ENCODE peak calls at places on chromosomes 12 and 14, in ten cellular contexts. L is neural progenitor cell, Z is mammary epithelial cell, H is H1, X is mesenchymal stem cell, G is trophoblast cell, T is PC-3, M is H9, A is endodermal cell, U is GM23248. J is an unnamed sample. For H3K4me1, the result is how much of the 10 kb centered on the place peaks cover.

GRCh38 chr12:123761841-123762714 is at the start of gene DNAH10:
- DNase-seq in Z (no peak), X (peak), U (peak), H (peak), L (peak), G (no peak), M (peak), T (no peak), A (peak), J (peak)

GRCh38 chr12:131783915-131784541 is 44.2 kb upstream of the MMP17 start:
- DNase-seq in L (no peak), G (peak), A (peak), Z (peak), X (peak), M (peak), H (no peak), U (peak), T (peak), J (no peak)

GRCh38 chr14:95527392-95528002 is 7.4 kb upstream of the GLRX5 start:
- DNase-seq in Z (no peak), M (no peak), T (peak), L (peak), A (no peak), H (no peak), G (peak), X (peak), U (peak), J (no peak)

GRCh38 chr12:93089805-93090569 is 160.9 kb upstream of the EEA1 start:
- DNase-seq in X (peak), Z (peak), M (no peak), A (no peak), T (peak), U (peak), L (no peak), H (no peak), G (no peak), J (no peak)

GRCh38 chr12:23174917-23175316 is 549.9 kb downstream of the ETNK1 start:
- DNase-seq in H (no peak), M (no peak), X (no peak), A (no peak), G (no peak), T (no peak), U (no peak), Z (no peak), L (no peak), J (no peak)

GRCh38 chr12:80598004-80598606 is 109.3 kb upstream of the MYF6 start:
- DNase-seq in H (no peak), G (peak), U (peak), L (peak), T (peak), X (peak), M (no peak), Z (peak), A (peak), J (no peak)

GRCh38 chr12:14315501-14315900 is 50.0 kb upstream of the ATF7IP start:
- DNase-seq in U (no peak), H (no peak), M (no peak), Z (no peak), X (no peak), T (no peak), L (no peak), A (no peak), G (no peak), J (no peak)

GRCh38 chr12:16323638-16324037 is 23.8 kb upstream of the MGST1 start:
- DNase-seq in A (no peak), G (no peak), X (no peak), Z (no peak), L (no peak), U (no peak), H (no peak), M (no peak), T (peak), J (no peak)

GRCh38 chr14:22524784-22525161 is 64.3 kb downstream of the DAD1 start:
- DNase-seq in A (no peak), M (no peak), T (peak), H (no peak), U (no peak), Z (peak), G (no peak), X (no peak), L (no peak), J (no peak)

GRCh38 chr14:22520786-22521185 is 68.2 kb downstream of the DAD1 start:
- DNase-seq in L (no peak), M (no peak), A (no peak), H (no peak), G (no peak), Z (no peak), X (no peak), U (no peak), T (no peak), J (no peak)

GRCh38 chr14:22524105-22524783 is 64.8 kb downstream of the DAD1 start:
- DNase-seq in T (no peak), M (no peak), U (no peak), X (no peak), Z (no peak), A (no peak), G (no peak), L (no peak), H (no peak), J (no peak)

GRCh38 chr14:22521449-22522239 is 67.4 kb downstream of the DAD1 start:
- DNase-seq in G (no peak), X (no peak), Z (no peak), A (no peak), T (no peak), L (no peak), H (no peak), M (no peak), U (no peak), J (no peak)

DNA sequence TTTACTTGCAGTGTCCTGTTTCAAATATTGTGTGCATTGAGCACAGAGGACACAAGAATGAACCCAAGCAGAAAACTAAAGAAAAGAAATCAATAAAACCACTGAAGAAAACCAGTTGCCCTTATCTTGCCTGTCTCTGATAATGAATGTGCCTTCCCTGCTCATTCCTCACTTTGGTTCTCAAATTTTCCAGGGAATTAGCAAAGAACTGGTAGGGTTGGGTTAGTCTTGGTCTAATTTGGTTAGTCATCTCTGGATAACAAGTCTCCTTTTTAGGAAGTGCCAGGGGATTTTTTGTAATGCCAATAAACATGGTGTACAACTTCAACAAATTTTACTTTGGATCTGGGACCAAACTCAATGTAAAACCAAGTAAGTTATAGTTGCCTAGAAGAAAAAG is 65.7 kb downstream of the DAD1 start:
- DNase-seq in Z (no peak), H (no peak), A (no peak), X (no peak), M (no peak), G (no peak), U (no peak), T (no peak), L (no peak), J (no peak)
- H3K4me1 ChIP-seq in Z (under half), H (under half), A (under half), X (under half), M (under half), G (under half), U (under half), T (under half), L (under half), J (under half)

GRCh38 chr12:110253176-110253575 is 27.9 kb upstream of the ATP2A2 start:
- DNase-seq in U (peak), H (no peak), A (peak), Z (no peak), M (peak), T (no peak), G (no peak), X (peak), L (no peak), J (peak)
- H3K27ac ChIP-seq in U (peak), H (no peak), A (no peak), Z (no peak), M (no peak), T (no peak), G (no peak), X (no peak), L (no peak), J (peak)

DNA sequence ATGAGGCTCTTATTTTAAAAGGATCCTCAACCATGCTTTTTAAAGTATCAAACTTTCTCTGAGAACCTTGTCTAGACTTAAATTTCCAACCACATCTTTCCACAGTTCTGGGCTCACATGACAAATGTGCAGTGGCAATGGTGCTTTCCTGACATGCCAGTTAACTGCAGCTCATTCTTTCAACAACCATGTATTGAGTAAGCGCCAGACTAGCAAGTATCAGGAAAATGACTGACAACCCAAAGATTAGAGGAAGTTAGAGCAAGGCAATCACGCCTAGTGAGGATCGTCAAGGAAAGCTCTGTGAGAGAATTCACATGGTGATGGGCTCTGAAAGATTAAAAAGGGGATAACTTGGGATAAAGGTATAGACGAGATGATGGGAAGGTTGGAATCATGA is 35.8 kb downstream of the FLVCR2 start:
- DNase-seq in X (no peak), A (no peak), L (no peak), Z (no peak), G (no peak), H (no peak), M (no peak), T (no peak), U (no peak), J (no peak)
- H3K9ac ChIP-seq in X (no peak), A (no peak), L (no peak), Z (no peak), G (no peak), H (no peak), M (no peak), T (no peak), U (no peak), J (no peak)

GRCh38 chr14:93974833-93975232 is 1.5 kb downstream of the ASB2 start:
- DNase-seq in X (no peak), M (no peak), T (no peak), Z (no peak), U (no peak), L (no peak), H (no peak), A (no peak), G (no peak), J (no peak)
- H3K4me1 ChIP-seq in X (under half), M (under half), T (under half), Z (under half), U (under half), L (under half), H (under half), A (under half), G (under half), J (under half)

DNA sequence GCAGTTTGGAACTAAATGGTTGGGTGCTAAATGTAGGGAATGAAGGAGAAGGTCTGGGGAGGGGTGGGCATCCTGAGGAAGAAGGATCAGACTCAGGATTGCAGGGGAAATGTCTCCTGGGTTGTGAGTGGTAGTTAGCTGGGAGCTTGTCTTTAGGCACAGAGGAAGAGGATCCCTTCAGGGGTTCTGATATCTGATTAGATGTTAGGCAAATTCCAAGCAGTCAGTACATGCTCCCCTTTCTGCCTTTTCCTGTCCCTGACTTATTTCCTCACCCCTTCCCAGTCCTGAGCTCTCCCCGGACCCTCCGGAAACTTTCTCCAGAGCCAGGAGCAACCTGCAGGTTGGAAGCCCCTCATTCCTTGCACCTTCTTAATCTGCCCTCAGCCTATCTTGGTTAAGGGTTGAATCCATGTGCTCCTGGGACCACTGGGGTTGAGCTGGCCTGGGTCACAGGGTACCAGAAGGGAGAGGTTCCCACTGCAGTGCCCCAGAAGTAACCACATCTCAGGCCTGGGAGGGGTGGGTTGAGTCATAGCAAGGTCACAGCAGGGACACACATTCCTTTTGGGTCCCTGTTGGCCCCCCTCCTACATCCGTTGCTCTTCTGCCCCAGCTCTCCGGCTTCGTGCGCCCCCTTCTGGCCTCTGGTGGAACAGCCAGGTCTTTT is 1.6 kb downstream of the IGFBP6 start:
- DNase-seq in U (peak), T (peak), L (peak), Z (peak), G (peak), X (peak), A (peak), H (peak), M (peak), J (peak)
- H3K27ac ChIP-seq in U (peak), T (peak), L (no peak), Z (peak), G (no peak), X (peak), A (no peak), H (no peak), M (no peak), J (peak)

GRCh38 chr12:50925920-50926319 is 26.4 kb upstream of the HIGD1C start:
- DNase-seq in L (no peak), Z (no peak), T (no peak), M (no peak), X (no peak), A (no peak), U (no peak), G (no peak), H (no peak), J (no peak)

GRCh38 chr12:50927356-50927755 is 25.0 kb upstream of the HIGD1C start:
- DNase-seq in T (no peak), L (no peak), U (no peak), X (no peak), H (no peak), M (no peak), Z (no peak), G (no peak), A (no peak), J (no peak)

GRCh38 chr12:50926415-50926814 is 25.9 kb upstream of the HIGD1C start:
- DNase-seq in G (no peak), M (no peak), H (no peak), T (no peak), X (no peak), Z (no peak), A (no peak), U (no peak), L (no peak), J (no peak)

GRCh38 chr12:50928392-50928791 is 24.0 kb upstream of the HIGD1C start:
- DNase-seq in M (no peak), U (no peak), T (no peak), H (no peak), L (no peak), G (no peak), A (no peak), X (no peak), Z (peak), J (no peak)

GRCh38 chr12:50927766-50928224 is 24.5 kb upstream of the HIGD1C start:
- DNase-seq in A (no peak), G (no peak), H (no peak), X (no peak), L (no peak), T (no peak), Z (no peak), M (no peak), U (no peak), J (no peak)
- H3K9ac ChIP-seq in A (no peak), G (no peak), H (no peak), X (peak), L (no peak), T (no peak), Z (no peak), M (no peak), U (no peak), J (no peak)

J was measured in kidney.